ENCODE peak calls at places on chromosomes 7 and 10, in ten cellular contexts. One of them, this sample, is unnamed.

GRCh38 chr7:87003872-87004798 is 55.3 kb downstream of the ELAPOR2 start:
- DNase-seq in PC-9: no peak
- DNase-seq in dorsolateral prefrontal cortex: no peak
- DNase-seq in tibial artery: no peak
- DNase-seq in fibroblast of lung: no peak
- DNase-seq in neural progenitor cell: no peak
- DNase-seq in tibial nerve: no peak
- DNase-seq in pancreas: no peak
- DNase-seq in ascending aorta: no peak
- DNase-seq in ovary: no peak
- DNase-seq in this sample: no peak

GRCh38 chr7:157116762-157117161 is 22.0 kb upstream of the UBE3C start:
- DNase-seq in ascending aorta: no peak
- DNase-seq in neural progenitor cell: no peak
- DNase-seq in ovary: no peak
- DNase-seq in dorsolateral prefrontal cortex: no peak
- DNase-seq in pancreas: no peak
- DNase-seq in fibroblast of lung: no peak
- DNase-seq in PC-9: no peak
- DNase-seq in tibial nerve: no peak
- DNase-seq in tibial artery: no peak
- DNase-seq in this sample: no peak

GRCh38 chr10:100913470-100913865 is 705 bp downstream of the SLF2 start:
- DNase-seq in fibroblast of lung: no peak
- DNase-seq in neural progenitor cell: no peak
- DNase-seq in tibial artery: no peak
- DNase-seq in dorsolateral prefrontal cortex: no peak
- DNase-seq in pancreas: no peak
- DNase-seq in ovary: no peak
- DNase-seq in PC-9: no peak
- DNase-seq in ascending aorta: no peak
- DNase-seq in tibial nerve: no peak
- DNase-seq in this sample: no peak

GRCh38 chr7:29609162-29610030 is 45.8 kb downstream of the PRR15 start:
- DNase-seq in pancreas: no peak
- DNase-seq in dorsolateral prefrontal cortex: no peak
- DNase-seq in ovary: no peak
- DNase-seq in tibial nerve: no peak
- DNase-seq in ascending aorta: no peak
- DNase-seq in PC-9: peak
- DNase-seq in neural progenitor cell: peak
- DNase-seq in fibroblast of lung: peak
- DNase-seq in tibial artery: no peak
- DNase-seq in this sample: peak

GRCh38 chr7:42014625-42015412 is 222.2 kb downstream of the GLI3 start:
- DNase-seq in tibial nerve: no peak
- DNase-seq in ascending aorta: no peak
- DNase-seq in neural progenitor cell: peak
- DNase-seq in fibroblast of lung: peak
- DNase-seq in ovary: no peak
- DNase-seq in tibial artery: no peak
- DNase-seq in PC-9: no peak
- DNase-seq in dorsolateral prefrontal cortex: no peak
- DNase-seq in pancreas: no peak
- DNase-seq in this sample: peak

GRCh38 chr10:125124907-125125306 is 35.5 kb downstream of the CTBP2 start:
- DNase-seq in dorsolateral prefrontal cortex: no peak
- DNase-seq in tibial nerve: no peak
- DNase-seq in PC-9: no peak
- DNase-seq in tibial artery: no peak
- DNase-seq in neural progenitor cell: no peak
- DNase-seq in fibroblast of lung: peak
- DNase-seq in ovary: no peak
- DNase-seq in pancreas: no peak
- DNase-seq in ascending aorta: no peak
- DNase-seq in this sample: no peak

GRCh38 chr10:520402-520787 is 169.1 kb downstream of the DIP2C start:
- DNase-seq in neural progenitor cell: peak
- DNase-seq in fibroblast of lung: peak
- DNase-seq in ascending aorta: peak
- DNase-seq in tibial artery: no peak
- DNase-seq in tibial nerve: no peak
- DNase-seq in dorsolateral prefrontal cortex: no peak
- DNase-seq in PC-9: no peak
- DNase-seq in ovary: peak
- DNase-seq in pancreas: no peak
- DNase-seq in this sample: no peak

GRCh38 chr10:43249151-43249961 is 17.5 kb downstream of the RASGEF1A start:
- DNase-seq in dorsolateral prefrontal cortex: no peak
- DNase-seq in tibial nerve: no peak
- DNase-seq in ascending aorta: peak
- DNase-seq in neural progenitor cell: no peak
- DNase-seq in ovary: peak
- DNase-seq in pancreas: peak
- DNase-seq in PC-9: no peak
- DNase-seq in tibial artery: peak
- DNase-seq in fibroblast of lung: no peak
- DNase-seq in this sample: no peak

GRCh38 chr7:9083837-9084236 is 650.4 kb downstream of the NXPH1 start:
- DNase-seq in fibroblast of lung: no peak
- DNase-seq in neural progenitor cell: no peak
- DNase-seq in PC-9: no peak
- DNase-seq in pancreas: peak
- DNase-seq in ascending aorta: no peak
- DNase-seq in ovary: no peak
- DNase-seq in tibial artery: no peak
- DNase-seq in tibial nerve: no peak
- DNase-seq in dorsolateral prefrontal cortex: no peak
- DNase-seq in this sample: no peak
- TF ChIP-seq CTCF in fibroblast of lung: no peak
- TF ChIP-seq CTCF in neural progenitor cell: no peak
- TF ChIP-seq CTCF in PC-9: no peak
- TF ChIP-seq CTCF in pancreas: no peak
- TF ChIP-seq CTCF in ascending aorta: no peak
- TF ChIP-seq CTCF in ovary: no peak
- TF ChIP-seq CTCF in tibial artery: no peak
- TF ChIP-seq CTCF in tibial nerve: no peak
- TF ChIP-seq CTCF in dorsolateral prefrontal cortex: no peak
- TF ChIP-seq CTCF in this sample: no peak

GRCh38 chr7:105877736-105878135 is 1.3 kb upstream of the ATXN7L1 start:
- DNase-seq in dorsolateral prefrontal cortex: no peak
- DNase-seq in ascending aorta: no peak
- DNase-seq in pancreas: no peak
- DNase-seq in tibial nerve: no peak
- DNase-seq in tibial artery: no peak
- DNase-seq in fibroblast of lung: peak
- DNase-seq in ovary: no peak
- DNase-seq in PC-9: no peak
- DNase-seq in neural progenitor cell: no peak
- DNase-seq in this sample: no peak
- H3K27ac ChIP-seq in dorsolateral prefrontal cortex: no peak
- H3K27ac ChIP-seq in ascending aorta: no peak
- H3K27ac ChIP-seq in pancreas: no peak
- H3K27ac ChIP-seq in tibial nerve: peak
- H3K27ac ChIP-seq in tibial artery: peak
- H3K27ac ChIP-seq in fibroblast of lung: peak
- H3K27ac ChIP-seq in ovary: no peak
- H3K27ac ChIP-seq in PC-9: no peak
- H3K27ac ChIP-seq in neural progenitor cell: no peak
- H3K27ac ChIP-seq in this sample: peak

GRCh38 chr10:131450220-131450765 is 138.8 kb upstream of the TCERG1L start:
- DNase-seq in ovary: no peak
- DNase-seq in PC-9: no peak
- DNase-seq in dorsolateral prefrontal cortex: no peak
- DNase-seq in pancreas: no peak
- DNase-seq in tibial artery: no peak
- DNase-seq in tibial nerve: no peak
- DNase-seq in ascending aorta: no peak
- DNase-seq in fibroblast of lung: no peak
- DNase-seq in neural progenitor cell: no peak
- DNase-seq in this sample: no peak
- TF ChIP-seq CTCF in ovary: no peak
- TF ChIP-seq CTCF in PC-9: no peak
- TF ChIP-seq CTCF in dorsolateral prefrontal cortex: no peak
- TF ChIP-seq CTCF in pancreas: no peak
- TF ChIP-seq CTCF in tibial artery: no peak
- TF ChIP-seq CTCF in tibial nerve: no peak
- TF ChIP-seq CTCF in ascending aorta: no peak
- TF ChIP-seq CTCF in fibroblast of lung: no peak
- TF ChIP-seq CTCF in neural progenitor cell: no peak
- TF ChIP-seq CTCF in this sample: no peak

GRCh38 chr10:30861217-30861616 is 170.4 kb downstream of the ZNF438 start:
- DNase-seq in ascending aorta: no peak
- DNase-seq in neural progenitor cell: no peak
- DNase-seq in tibial artery: no peak
- DNase-seq in PC-9: no peak
- DNase-seq in fibroblast of lung: no peak
- DNase-seq in ovary: no peak
- DNase-seq in tibial nerve: no peak
- DNase-seq in dorsolateral prefrontal cortex: no peak
- DNase-seq in pancreas: no peak
- DNase-seq in this sample: no peak

GRCh38 chr10:30858499-30858898 is 173.2 kb downstream of the ZNF438 start:
- DNase-seq in dorsolateral prefrontal cortex: no peak
- DNase-seq in neural progenitor cell: no peak
- DNase-seq in fibroblast of lung: no peak
- DNase-seq in PC-9: no peak
- DNase-seq in tibial nerve: no peak
- DNase-seq in ascending aorta: no peak
- DNase-seq in tibial artery: no peak
- DNase-seq in pancreas: no peak
- DNase-seq in ovary: no peak
- DNase-seq in this sample: no peak

GRCh38 chr10:30854656-30855055 is 177.0 kb downstream of the ZNF438 start:
- DNase-seq in fibroblast of lung: no peak
- DNase-seq in ascending aorta: no peak
- DNase-seq in tibial nerve: no peak
- DNase-seq in PC-9: no peak
- DNase-seq in ovary: no peak
- DNase-seq in pancreas: no peak
- DNase-seq in tibial artery: no peak
- DNase-seq in dorsolateral prefrontal cortex: no peak
- DNase-seq in neural progenitor cell: no peak
- DNase-seq in this sample: no peak

GRCh38 chr10:30855131-30855530 is 176.5 kb downstream of the ZNF438 start:
- DNase-seq in tibial nerve: no peak
- DNase-seq in tibial artery: no peak
- DNase-seq in PC-9: no peak
- DNase-seq in ovary: no peak
- DNase-seq in dorsolateral prefrontal cortex: no peak
- DNase-seq in neural progenitor cell: no peak
- DNase-seq in ascending aorta: no peak
- DNase-seq in pancreas: no peak
- DNase-seq in fibroblast of lung: no peak
- DNase-seq in this sample: no peak

GRCh38 chr10:30857803-30858202 is 173.9 kb downstream of the ZNF438 start:
- DNase-seq in pancreas: no peak
- DNase-seq in fibroblast of lung: peak
- DNase-seq in tibial artery: peak
- DNase-seq in neural progenitor cell: no peak
- DNase-seq in PC-9: no peak
- DNase-seq in ovary: peak
- DNase-seq in tibial nerve: peak
- DNase-seq in ascending aorta: peak
- DNase-seq in dorsolateral prefrontal cortex: no peak
- DNase-seq in this sample: peak
- H3K27ac ChIP-seq in pancreas: no peak
- H3K27ac ChIP-seq in fibroblast of lung: no peak
- H3K27ac ChIP-seq in tibial artery: peak
- H3K27ac ChIP-seq in neural progenitor cell: no peak
- H3K27ac ChIP-seq in PC-9: no peak
- H3K27ac ChIP-seq in ovary: peak
- H3K27ac ChIP-seq in tibial nerve: peak
- H3K27ac ChIP-seq in ascending aorta: peak
- H3K27ac ChIP-seq in dorsolateral prefrontal cortex: no peak
- H3K27ac ChIP-seq in this sample: no peak